ENCODE peak calls at places on chromosome 21, in four cellular contexts. J is H9, P is MM.1S, R is Karpas-422. F is an unnamed sample.

GRCh38 chr21:16460936-16461335 is 731.2 kb downstream of the USP25 start:
- DNase-seq in J (peak; percentile 33), P (no peak), R (no peak), F (peak; percentile 7)

GRCh38 chr21:43827015-43827611 is 37.7 kb downstream of the RRP1 start:
- DNase-seq in J (no peak), P (no peak), R (no peak), F (no peak)

GRCh38 chr21:43304206-43304605 is 122.7 kb downstream of the SIK1 start:
- DNase-seq in J (no peak), P (no peak), R (no peak), F (no peak)

GRCh38 chr21:31526040-31526439 is 133.5 kb upstream of the SOD1 start:
- DNase-seq in J (peak; percentile 49), P (no peak), R (no peak), F (peak; percentile 93)

GRCh38 chr21:25370311-25370744 is 237.0 kb downstream of the MRPL39 start:
- DNase-seq in J (no peak), P (no peak), R (no peak), F (peak; percentile 57)

GRCh38 chr21:28485301-28486022 is 507.2 kb downstream of the LTN1 start:
- DNase-seq in J (no peak), P (no peak), R (no peak), F (no peak)

GRCh38 chr21:9737871-9738520 is 783.4 kb upstream of the TPTE start:
- DNase-seq in J (no peak), P (no peak), R (no peak), F (no peak)

GRCh38 chr21:31335957-31336738 is 7.9 kb downstream of the TIAM1 start:
- DNase-seq in J (no peak), P (no peak), R (no peak), F (no peak)

GRCh38 chr21:32094792-32095191 is 184.1 kb downstream of the MIS18A start:
- DNase-seq in J (peak; percentile 45), P (no peak), R (no peak), F (peak; percentile 72)

GRCh38 chr21:35053356-35054096 is 4.4 kb upstream of the RUNX1 start:
- DNase-seq in J (no peak), P (no peak), R (no peak), F (no peak)

GRCh38 chr21:45405271-45405818 is 380 bp downstream of the COL18A1 start:
- DNase-seq in J (no peak), P (no peak), R (no peak), F (no peak)
- H3K9ac ChIP-seq in J (no peak overlapping the region), P (no peak overlapping the region), R (no peak overlapping the region), F (peak overlapping the region; percentile 83)

GRCh38 chr21:36127250-36127904 is 7.5 kb upstream of the CBR3 start:
- DNase-seq in J (peak; percentile 4), P (no peak), R (peak; percentile 28), F (no peak)

GRCh38 chr21:36127977-36128376 is 6.9 kb upstream of the CBR3 start:
- DNase-seq in J (no peak), P (no peak), R (peak; percentile 39), F (peak; percentile 32)

GRCh38 chr21:36126621-36127110 is 8.2 kb upstream of the CBR3 start:
- DNase-seq in J (peak; percentile 11), P (no peak), R (no peak), F (no peak)

GRCh38 chr21:36126166-36126565 is 8.7 kb upstream of the CBR3 start:
- DNase-seq in J (peak; percentile 15), P (no peak), R (peak; percentile 12), F (no peak)

DNA sequence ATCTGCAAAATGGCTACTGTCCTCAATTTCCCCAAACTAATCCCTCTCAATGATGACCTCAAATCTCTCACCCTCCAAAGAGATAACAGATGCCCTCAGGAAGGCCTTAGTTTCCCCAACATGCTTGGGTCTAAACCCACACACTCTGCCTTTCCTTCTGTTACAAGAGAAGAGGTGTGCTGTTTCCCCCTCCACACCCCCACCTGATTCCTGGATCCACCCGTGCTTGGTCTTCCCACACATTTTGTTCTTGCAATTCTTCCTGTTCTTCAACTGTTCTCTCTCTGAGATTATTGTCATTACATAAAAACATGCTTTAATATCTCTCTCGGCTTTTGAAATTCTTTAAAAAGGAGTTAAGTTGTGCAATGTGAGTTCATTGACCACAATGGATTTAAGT is 5.7 kb upstream of the CBR3 start:
- DNase-seq in J (no peak), P (no peak), R (peak; percentile 7), F (no peak)
- H3K9ac ChIP-seq in J (no peak overlapping the region), P (no peak overlapping the region), R (no peak overlapping the region), F (no peak overlapping the region)

GRCh38 chr21:38494254-38494648 is 4.0 kb downstream of the ERG start:
- DNase-seq in J (no peak), P (no peak), R (no peak), F (no peak)

GRCh38 chr21:38494688-38495087 is 3.6 kb downstream of the ERG start:
- DNase-seq in J (no peak), P (no peak), R (no peak), F (no peak)

GRCh38 chr21:38496224-38496623 is 2.1 kb downstream of the ERG start:
- DNase-seq in J (no peak), P (no peak), R (no peak), F (no peak)

GRCh38 chr21:38493549-38494253 is 4.6 kb downstream of the ERG start:
- DNase-seq in J (no peak), P (no peak), R (no peak), F (no peak)

DNA sequence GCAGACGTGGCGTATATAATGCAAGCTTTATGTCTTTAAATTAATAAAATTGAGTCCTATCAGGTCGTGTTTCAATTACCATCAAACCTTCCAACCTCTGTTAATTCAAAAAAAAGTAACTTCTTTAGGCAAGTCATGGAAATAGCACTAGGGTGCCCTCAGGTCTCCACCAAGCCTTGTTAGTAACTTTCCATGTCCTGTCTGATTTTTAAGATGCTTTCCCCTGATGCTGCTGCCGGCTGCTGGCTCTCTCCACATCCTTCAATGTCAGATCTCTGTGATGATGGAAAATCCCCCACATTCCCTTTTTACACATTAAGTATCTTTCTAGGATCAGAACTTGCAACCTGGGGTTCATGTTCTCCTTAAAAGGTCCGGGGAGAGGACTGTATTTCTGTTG is 3.0 kb downstream of the ERG start:
- DNase-seq in J (no peak), P (no peak), R (no peak), F (no peak)
- H3K9ac ChIP-seq in J (no peak overlapping the region), P (no peak overlapping the region), R (no peak overlapping the region), F (no peak overlapping the region)

DNA sequence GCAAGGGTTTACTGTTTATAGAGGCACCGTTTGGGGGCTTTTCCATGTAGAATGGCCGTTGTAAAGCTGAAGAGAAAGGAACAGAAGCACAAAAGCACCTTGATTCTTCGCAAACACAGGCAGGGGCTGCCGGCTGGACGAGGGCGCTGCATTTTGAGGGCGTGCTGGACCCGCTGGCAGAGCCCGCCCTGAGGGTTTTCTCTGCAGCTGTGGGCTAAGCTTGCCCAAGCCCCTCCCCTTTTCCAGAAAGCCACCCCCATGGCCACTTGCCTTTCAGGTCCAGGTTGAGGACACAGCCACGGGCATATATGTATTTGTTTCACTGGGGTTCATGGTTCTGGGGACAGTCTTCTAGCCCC is 12.9 kb downstream of the TFF3 start:
- DNase-seq in J (no peak), P (no peak), R (no peak), F (no peak)
- H3K9ac ChIP-seq in J (no peak overlapping the region), P (no peak overlapping the region), R (no peak overlapping the region), F (no peak overlapping the region)

DNA sequence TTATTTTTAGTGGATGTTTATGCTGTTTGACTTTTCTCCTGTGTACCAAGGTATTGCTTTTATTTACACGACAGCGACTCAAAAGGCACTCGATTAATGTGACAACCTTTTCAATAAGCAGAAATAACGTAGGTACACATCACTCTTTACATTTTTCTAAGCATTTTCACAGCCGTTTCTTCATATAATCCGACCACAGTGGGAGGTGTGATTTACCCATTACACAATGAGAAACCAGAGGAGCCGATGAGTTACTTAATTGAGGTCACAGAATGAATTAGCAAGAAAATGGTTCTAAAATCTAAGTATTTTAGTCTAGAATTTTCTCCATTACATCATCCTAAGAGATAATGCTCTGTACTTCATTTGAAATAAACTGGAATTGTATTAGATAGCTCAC is 71.5 kb downstream of the UMODL1 start:
- DNase-seq in J (no peak), P (no peak), R (no peak), F (no peak)
- H3K9ac ChIP-seq in J (no peak overlapping the region), P (no peak overlapping the region), R (no peak overlapping the region), F (no peak overlapping the region)

DNA sequence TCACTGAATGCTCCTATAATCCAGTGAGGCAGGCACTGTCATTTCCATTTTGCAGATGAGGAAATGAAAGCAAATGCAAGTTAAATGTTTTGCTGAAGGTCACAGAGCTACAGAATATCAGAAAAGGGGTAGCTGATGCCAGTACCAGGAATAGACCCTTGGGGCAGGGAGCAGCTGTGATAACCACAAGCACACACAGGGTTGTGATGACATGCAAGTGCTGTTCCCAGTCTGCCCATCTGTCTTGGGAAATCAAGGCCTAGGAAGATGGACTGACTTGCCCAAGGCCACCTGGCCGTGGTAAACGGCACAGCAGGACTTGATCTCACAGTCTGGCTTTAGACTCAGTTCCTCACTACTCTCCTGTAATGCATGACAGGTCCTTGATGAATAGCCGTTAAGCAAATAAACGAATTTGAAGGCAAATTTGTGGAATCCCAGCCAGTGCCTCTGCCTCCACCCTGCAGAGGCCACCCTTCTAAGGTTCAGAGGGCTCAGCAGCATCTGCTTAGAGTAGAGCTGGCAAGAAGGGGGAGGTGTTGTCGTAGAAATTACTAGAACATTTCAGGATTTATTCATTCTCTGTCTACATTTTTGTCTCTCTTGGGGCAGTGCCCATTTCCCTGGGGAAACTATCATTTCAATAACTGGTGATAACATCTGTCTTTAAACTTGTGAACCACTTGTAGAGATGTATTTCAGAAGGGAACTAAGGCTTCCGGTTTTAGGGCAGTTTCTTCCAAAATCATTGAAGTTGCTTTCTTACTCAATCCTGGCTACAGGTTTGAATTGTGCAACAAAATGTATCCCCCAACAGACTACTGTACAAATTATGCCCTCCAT is 53.2 kb upstream of the MRPS6 start:
- DNase-seq in J (no peak), P (peak; percentile 61), R (peak; percentile 98), F (no peak)
- H3K9ac ChIP-seq in J (no peak overlapping the region), P (no peak overlapping the region), R (peak overlapping the region; percentile 59), F (no peak overlapping the region)

DNA sequence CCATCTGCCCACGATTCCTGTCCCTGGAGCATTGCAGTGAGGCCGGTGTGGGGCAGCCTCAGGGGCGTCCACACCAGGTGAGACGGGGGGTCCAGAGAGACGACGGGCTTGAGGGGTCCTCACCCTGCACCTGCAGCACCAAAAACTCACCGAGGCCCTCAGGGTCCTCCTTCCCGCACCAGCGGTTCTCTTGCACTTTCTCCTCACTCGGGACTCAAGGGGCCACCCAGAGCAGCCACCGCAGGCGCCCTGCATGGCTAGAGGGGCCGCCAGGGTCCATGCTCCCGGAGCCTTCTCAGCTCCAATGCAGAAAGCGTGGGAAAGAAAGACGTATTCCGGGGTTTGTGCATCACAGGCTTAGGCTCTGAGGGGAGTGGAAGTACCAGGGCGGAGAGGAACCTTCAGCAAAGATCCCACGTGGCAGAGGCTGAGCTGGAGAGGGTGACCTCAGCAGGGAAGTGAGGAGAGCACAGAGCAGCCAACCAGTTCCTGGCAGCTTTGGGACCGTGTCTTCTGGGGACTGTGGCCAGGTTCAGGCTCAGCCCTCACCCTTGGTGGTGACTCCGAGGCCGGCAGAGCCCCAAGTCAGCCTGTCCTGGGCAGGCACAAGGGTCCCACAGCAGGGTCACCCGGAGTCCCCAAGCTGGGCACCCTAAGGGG is 19.5 kb upstream of the COL6A2 start:
- DNase-seq in J (peak; percentile 26), P (no peak), R (no peak), F (no peak)
- H3K9ac ChIP-seq in J (no peak overlapping the region), P (no peak overlapping the region), R (no peak overlapping the region), F (no peak overlapping the region)

GRCh38 chr21:14677023-14677422 is 130.9 kb upstream of the SAMSN1 start:
- DNase-seq in J (no peak), P (no peak), R (no peak), F (peak; percentile 62)
- H3K9ac ChIP-seq in J (no peak overlapping the region), P (peak overlapping the region; percentile 56), R (no peak overlapping the region), F (no peak overlapping the region)

GRCh38 chr21:45103966-45104520 is 29.7 kb downstream of the ADARB1 start:
- DNase-seq in J (no peak), P (no peak), R (no peak), F (no peak)
- H3K9ac ChIP-seq in J (no peak overlapping the region), P (no peak overlapping the region), R (no peak overlapping the region), F (no peak overlapping the region)

F was measured in mesendoderm.